ENCODE peak calls at places on chromosome 4, in four cellular contexts. Y is left lung, E is Peyer's patch, D is lower leg skin. H is an unnamed sample.
A peak's percentile ranks its signal among the peaks of the same experiment; 100 is the strongest.

GRCh38 chr4:130563185-130563890 is 1467.4 kb downstream of the C4orf33 start:
- DNase-seq in Y (peak; percentile 33), E (no peak), D (no peak), H (no peak)

GRCh38 chr4:3733195-3733594 is 33.0 kb upstream of the ADRA2C start:
- DNase-seq in Y (no peak), E (no peak), D (no peak), H (no peak)

GRCh38 chr4:36551697-36552214 is 270.3 kb downstream of the DTHD1 start:
- DNase-seq in Y (no peak), E (no peak), D (no peak), H (no peak)

GRCh38 chr4:67198757-67199156 is 346.5 kb downstream of the CENPC start:
- DNase-seq in Y (no peak), E (no peak), D (no peak), H (no peak)

GRCh38 chr4:36785965-36786364 is 458.6 kb upstream of the NWD2 start:
- DNase-seq in Y (no peak), E (no peak), D (no peak), H (no peak)

GRCh38 chr4:53010320-53010719 is 148.2 kb downstream of the RASL11B start:
- DNase-seq in Y (no peak), E (no peak), D (no peak), H (no peak)

GRCh38 chr4:122480023-122480422 is 23.5 kb upstream of the IL2 start:
- DNase-seq in Y (no peak), E (no peak), D (no peak), H (no peak)

GRCh38 chr4:1933700-1934099 is 62.5 kb downstream of the NSD2 start:
- DNase-seq in Y (no peak), E (no peak), D (no peak), H (no peak)

GRCh38 chr4:77501851-77502250 is 103.8 kb upstream of the CXCL13 start:
- DNase-seq in Y (no peak), E (no peak), D (no peak), H (no peak)

GRCh38 chr4:142121951-142122350 is 485.6 kb downstream of the IL15 start:
- DNase-seq in Y (no peak), E (no peak), D (no peak), H (no peak)

GRCh38 chr4:112270643-112271484 is 14.8 kb downstream of the TIFA start:
- DNase-seq in Y (no peak), E (no peak), D (no peak), H (no peak)

GRCh38 chr4:169270810-169271691 is at the start of gene SH3RF1:
- DNase-seq in Y (peak; percentile 87), E (peak; percentile 91), D (peak; percentile 97), H (peak; percentile 84)

GRCh38 chr4:173538148-173538902 is 8.3 kb upstream of the HAND2 start:
- DNase-seq in Y (no peak), E (no peak), D (no peak), H (peak; percentile 72)

GRCh38 chr4:109921384-109921808 is 8.7 kb downstream of the EGF start:
- DNase-seq in Y (no peak), E (no peak), D (no peak), H (no peak)

GRCh38 chr4:126269106-126269505 is 954.4 kb downstream of the FAT4 start:
- DNase-seq in Y (no peak), E (no peak), D (no peak), H (no peak)

GRCh38 chr4:156109943-156110925 is 156.6 kb upstream of the CTSO start:
- DNase-seq in Y (no peak), E (no peak), D (no peak), H (no peak)

GRCh38 chr4:139582044-139582443 is 26.0 kb upstream of the SETD7 start:
- DNase-seq in Y (no peak), E (no peak), D (peak; percentile 80), H (no peak)
- TF ChIP-seq CTCF in Y (no peak), E (no peak), D (no peak), H (no peak)

GRCh38 chr4:186554890-186555827 is at the start of gene MTNR1A:
- DNase-seq in Y (no peak), E (no peak), D (no peak), H (no peak)

GRCh38 chr4:186557061-186557460 is 1.7 kb upstream of the MTNR1A start:
- DNase-seq in Y (no peak), E (no peak), D (no peak), H (no peak)

GRCh38 chr4:186553717-186554116 is 1.6 kb downstream of the MTNR1A start:
- DNase-seq in Y (no peak), E (no peak), D (no peak), H (no peak)

GRCh38 chr4:186551849-186552248 is 3.5 kb downstream of the MTNR1A start:
- DNase-seq in Y (no peak), E (no peak), D (no peak), H (no peak)

GRCh38 chr4:186554485-186554884 is 882 bp downstream of the MTNR1A start:
- DNase-seq in Y (peak; percentile 43), E (no peak), D (no peak), H (no peak)
- TF ChIP-seq CTCF in Y (no peak), E (peak; percentile 18), D (no peak), H (peak; percentile 68)

DNA sequence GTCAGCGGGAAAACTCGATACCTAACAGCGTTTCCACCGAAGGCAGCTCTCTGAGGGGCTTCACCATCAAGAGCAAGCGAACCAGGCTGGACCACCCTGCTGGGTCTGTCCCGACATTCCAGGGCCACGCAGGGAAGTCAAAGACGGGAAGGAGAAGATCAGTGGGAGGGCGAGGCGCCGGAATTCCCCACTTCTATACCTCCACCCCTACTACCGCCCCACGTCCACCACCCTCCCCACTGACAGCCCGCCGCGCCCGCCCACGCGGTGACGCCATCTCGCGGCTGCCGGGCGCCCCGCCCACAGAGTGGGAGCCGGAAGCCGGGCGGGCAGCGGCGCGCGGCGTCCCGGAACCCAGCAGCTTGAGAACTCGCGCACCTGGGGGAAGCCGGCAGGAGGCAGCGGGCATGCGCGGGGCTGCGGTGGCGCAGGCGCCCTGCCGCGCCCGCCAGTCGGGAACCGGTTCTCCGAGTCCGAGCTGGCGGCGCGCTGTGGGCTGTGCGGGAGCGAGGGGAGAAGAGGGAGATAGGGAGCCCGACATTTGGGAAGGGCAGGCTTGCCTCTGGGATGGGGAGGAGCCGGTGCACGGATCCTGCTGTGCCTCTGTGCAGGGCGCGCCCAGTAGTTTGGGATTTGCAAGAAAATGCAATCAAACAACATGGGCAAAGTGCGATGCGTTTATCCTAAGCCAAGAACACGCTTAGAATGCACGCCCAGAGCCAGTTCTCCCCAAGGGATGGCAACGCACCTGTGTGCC is 3.2 kb upstream of the STIM2 start:
- DNase-seq in Y (peak; percentile 92), E (peak; percentile 93), D (peak; percentile 97), H (peak; percentile 88)
- TF ChIP-seq CTCF in Y (no peak), E (peak; percentile 41), D (no peak), H (peak; percentile 27)

GRCh38 chr4:56681158-56681848 is at the start of gene HOPX:
- DNase-seq in Y (peak; percentile 81), E (peak; percentile 50), D (peak; percentile 88), H (no peak)

GRCh38 chr4:56684320-56684719 is 3.2 kb upstream of the HOPX start:
- DNase-seq in Y (no peak), E (no peak), D (no peak), H (no peak)

GRCh38 chr4:56681849-56682175 is 716 bp upstream of the HOPX start:
- DNase-seq in Y (no peak), E (no peak), D (no peak), H (no peak)

GRCh38 chr4:56680266-56680665 is 830 bp downstream of the HOPX start:
- DNase-seq in Y (no peak), E (no peak), D (no peak), H (no peak)

DNA sequence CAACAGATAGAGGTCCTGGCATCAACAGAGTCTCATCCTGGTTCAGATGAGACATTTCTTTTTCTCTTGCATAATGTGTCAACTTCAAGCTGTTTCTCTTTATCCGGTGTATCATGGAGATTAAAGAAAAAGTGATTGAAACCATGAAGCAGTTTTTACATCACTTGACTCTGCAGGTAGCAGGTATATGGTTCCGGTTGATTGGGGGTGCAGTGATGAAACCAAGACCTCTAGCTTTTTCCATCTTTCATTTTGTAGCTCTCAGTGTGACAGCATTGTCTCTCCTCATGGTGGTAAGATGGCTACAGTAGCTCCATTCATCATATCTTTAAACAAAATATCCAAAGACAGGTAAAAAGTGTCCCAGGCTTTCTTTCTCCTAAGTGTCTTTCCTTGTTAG is 2.4 kb upstream of the HOPX start:
- DNase-seq in Y (no peak), E (no peak), D (no peak), H (no peak)
- TF ChIP-seq CTCF in Y (no peak), E (no peak), D (no peak), H (no peak)

H was measured in type B pancreatic cell.